ENCODE peak calls at places on chromosomes 11 and 22, in six cellular contexts. A is activated naive CD8-positive, alpha-beta T cell treated with anti-CD3 and anti-CD28 coated beads, Interleukin-2, amount 50 U/mL, for 24 hours; J is fibroblast of the aortic adventitia; U is NCI-H1436; V is COLO829; W is hypothalamus. I is an unnamed sample.

GRCh38 chr11:16505481-16505880 is 149.1 kb upstream of the SOX6 start:
- DNase-seq in W (no peak), J (no peak), A (no peak), U (no peak), V (no peak), I (no peak)

GRCh38 chr11:78801161-78801884 is 226.7 kb upstream of the NARS2 start:
- DNase-seq in V (no peak), W (no peak), U (no peak), J (peak; percentile 97), A (no peak), I (peak; percentile 94)

GRCh38 chr11:12640926-12641849 is 33.0 kb upstream of the TEAD1 start:
- DNase-seq in J (no peak), A (no peak), W (no peak), U (no peak), V (no peak), I (no peak)

GRCh38 chr11:64357904-64358535 is 942 bp upstream of the RPS6KA4 start:
- DNase-seq in W (no peak), V (no peak), U (no peak), A (peak; percentile 67), J (no peak), I (no peak)

GRCh38 chr11:111417011-111417765 is 38.1 kb upstream of the POU2AF1 start:
- DNase-seq in V (no peak), A (peak; percentile 36), J (no peak), W (no peak), U (no peak), I (peak; percentile 69)

GRCh38 chr11:78078218-78079167 is 1.2 kb downstream of the NDUFC2 start:
- DNase-seq in J (no peak), W (no peak), A (no peak), V (no peak), U (no peak), I (no peak)

GRCh38 chr22:37696657-37697539 is at the start of gene TRIOBP:
- DNase-seq in A (peak; percentile 93), J (peak; percentile 89), V (peak; percentile 97), W (peak; percentile 81), U (peak; percentile 98), I (peak; percentile 92)

GRCh38 chr22:37664249-37665101 is 6.0 kb downstream of the PDXP start:
- DNase-seq in J (no peak), W (peak; percentile 51), A (no peak), U (no peak), V (peak; percentile 98), I (no peak)

GRCh38 chr11:210803-211180 is 3.3 kb downstream of the RIC8A start:
- DNase-seq in U (no peak), A (no peak), J (no peak), V (no peak), W (no peak), I (no peak)

GRCh38 chr22:37354271-37355069 is 72.2 kb downstream of the CYTH4 start:
- DNase-seq in J (no peak), U (peak; percentile 57), W (no peak), A (no peak), V (no peak), I (no peak)

GRCh38 chr22:50699001-50699753 is 26.6 kb downstream of the SHANK3 start:
- DNase-seq in V (no peak), A (no peak), W (no peak), J (no peak), U (no peak), I (no peak)